ENCODE peak calls at places on chromosomes 6 and 20, in five cellular contexts. F, N, P, B and O are unnamed samples.

GRCh38 chr6:85452441-85452881 is 2.6 kb downstream of the NT5E start:
- DNase-seq in B (no peak), N (no peak), F (no peak), P (no peak), O (no peak)

GRCh38 chr6:93036835-93037234 is 382.5 kb downstream of the EPHA7 start:
- DNase-seq in B (no peak), P (no peak), N (peak), F (peak), O (peak)

GRCh38 chr6:149888113-149888512 is 9.8 kb downstream of the RAET1E start:
- DNase-seq in F (no peak), B (no peak), N (no peak), P (no peak), O (no peak)

GRCh38 chr6:11113038-11113437 is 1.5 kb upstream of the ERVFRD-1 start:
- DNase-seq in P (no peak), N (no peak), B (no peak), F (no peak), O (no peak)

GRCh38 chr6:10407674-10408054 is 7.2 kb downstream of the TFAP2A start:
- DNase-seq in F (peak), N (no peak), B (no peak), P (no peak), O (peak)

GRCh38 chr20:25389858-25390537 is 637 bp downstream of the ABHD12 start:
- DNase-seq in F (no peak), B (peak), N (no peak), P (peak), O (peak)

GRCh38 chr20:6007094-6007528 is 46.7 kb downstream of the LRRN4 start:
- DNase-seq in F (peak), B (no peak), P (no peak), N (no peak), O (peak)

GRCh38 chr6:81752084-81752968 is at the start of gene TENT5A:
- DNase-seq in B (peak), P (peak), N (peak), F (no peak), O (peak)